ENCODE peak calls at places on chromosome 6, in nine cellular contexts. D is keratinocyte, K is dorsolateral prefrontal cortex, H is cardiac fibroblast, N is tibial nerve, M is AG09319, B is fibroblast of mammary gland, R is tibial artery, U is NB4. W is an unnamed sample.

GRCh38 chr6:45801471-45802289 is 214.0 kb downstream of the CLIC5 start:
- DNase-seq in D (no peak), B (peak; percentile 57), N (no peak), K (no peak), U (no peak), R (no peak), M (no peak), H (peak; percentile 1), W (no peak)

GRCh38 chr6:168041928-168042327 is 37.1 kb downstream of the FRMD1 start:
- DNase-seq in N (no peak), K (no peak), H (no peak), U (no peak), D (no peak), M (no peak), R (no peak), B (no peak), W (no peak)

GRCh38 chr6:139369568-139370046 is 4.8 kb downstream of the CITED2 start:
- DNase-seq in N (no peak), M (peak; percentile 32), K (no peak), B (peak; percentile 74), D (no peak), U (peak; percentile 84), H (peak; percentile 82), R (no peak), W (peak; percentile 83)

GRCh38 chr6:90440586-90441338 is 144.1 kb upstream of the BACH2 start:
- DNase-seq in U (no peak), H (no peak), M (no peak), R (no peak), N (no peak), B (no peak), D (no peak), K (no peak), W (no peak)

GRCh38 chr6:151842816-151843215 is 35.3 kb downstream of the ESR1 start:
- DNase-seq in R (no peak), M (no peak), D (no peak), N (no peak), U (no peak), B (peak; percentile 27), K (no peak), H (peak; percentile 29), W (no peak)

GRCh38 chr6:101236709-101237108 is 156.8 kb upstream of the GRIK2 start:
- DNase-seq in R (no peak), K (no peak), H (no peak), U (no peak), N (no peak), M (no peak), D (no peak), B (no peak), W (no peak)

GRCh38 chr6:150070236-150070860 is 1.4 kb upstream of the ULBP3 start:
- DNase-seq in K (no peak), M (no peak), B (no peak), H (no peak), D (no peak), R (peak; percentile 52), U (no peak), N (no peak), W (no peak)

GRCh38 chr6:143410859-143411270 is 39.6 kb downstream of the ADAT2 start:
- DNase-seq in M (peak; percentile 49), D (peak; percentile 42), R (no peak), H (peak; percentile 46), K (no peak), N (no peak), U (no peak), B (peak; percentile 60), W (peak; percentile 67)

GRCh38 chr6:26043389-26044139 is 43.7 kb upstream of the HFE start:
- DNase-seq in K (peak; percentile 62), N (peak; percentile 57), U (peak; percentile 98), B (peak; percentile 99), H (peak; percentile 99), D (no peak), M (peak; percentile 97), R (peak; percentile 89), W (peak; percentile 99)

GRCh38 chr6:157045831-157046454 is 268.8 kb downstream of the ARID1B start:
- DNase-seq in K (no peak), U (no peak), N (no peak), D (no peak), M (peak; percentile 25), R (no peak), B (peak; percentile 81), H (peak; percentile 76), W (peak; percentile 64)
- TF ChIP-seq CTCF in K (peak; percentile 60), U (peak; percentile 50), N (peak; percentile 54), D (no peak), M (peak; percentile 63), R (peak; percentile 32), B (peak; percentile 65), H (peak; percentile 58), W (peak; percentile 86)

DNA sequence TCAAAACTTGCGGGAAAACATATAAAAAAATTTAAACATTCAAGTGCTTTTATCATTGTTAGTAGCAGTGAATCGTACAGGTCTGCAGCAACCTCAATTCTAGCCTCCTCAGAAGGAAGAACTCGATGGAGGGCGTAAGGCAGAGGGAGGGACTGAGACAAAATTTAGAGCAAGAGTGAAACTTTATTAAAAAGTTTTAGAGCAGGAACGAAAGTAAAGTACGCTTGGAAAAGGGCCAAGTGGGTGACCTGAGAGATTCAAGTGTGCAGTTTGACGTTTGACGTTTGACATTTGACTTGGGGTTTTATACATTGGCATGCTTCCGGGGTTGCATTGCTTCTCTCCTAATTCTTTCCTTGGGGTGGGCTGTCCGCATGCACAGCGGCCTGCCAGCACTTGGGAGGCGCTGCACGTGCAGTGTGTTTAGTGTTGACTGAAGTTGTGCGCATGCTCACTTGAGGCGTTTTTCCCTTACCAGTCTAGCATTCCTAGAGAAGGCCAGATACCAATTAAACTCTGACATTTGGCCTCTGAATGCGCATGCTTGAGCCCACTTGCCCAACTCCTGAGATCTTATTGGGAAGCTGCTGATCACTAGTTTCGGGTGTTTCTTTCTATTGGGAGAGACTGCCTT is 82.6 kb downstream of the TBX18 start:
- DNase-seq in U (no peak), H (no peak), D (no peak), M (no peak), K (no peak), B (no peak), N (no peak), R (no peak), W (no peak)
- TF ChIP-seq CTCF in U (no peak), H (no peak), D (no peak), M (no peak), K (no peak), B (no peak), N (no peak), R (no peak), W (no peak)

GRCh38 chr6:44742828-44743372 is 355.4 kb downstream of the CDC5L start:
- DNase-seq in R (no peak), M (no peak), D (no peak), U (no peak), B (no peak), K (no peak), H (no peak), N (no peak), W (no peak)
- TF ChIP-seq CTCF in R (no peak), M (no peak), D (no peak), U (no peak), B (no peak), K (no peak), H (no peak), N (no peak), W (no peak)

GRCh38 chr6:52389626-52390360 is 27.8 kb downstream of the PAQR8 start:
- DNase-seq in N (no peak), H (peak; percentile 31), R (no peak), U (peak; percentile 40), B (peak; percentile 42), M (no peak), D (no peak), K (peak; percentile 55), W (peak; percentile 41)
- TF ChIP-seq CTCF in N (no peak), H (no peak), R (no peak), U (no peak), B (no peak), M (no peak), D (no peak), K (no peak), W (peak; percentile 41)

DNA sequence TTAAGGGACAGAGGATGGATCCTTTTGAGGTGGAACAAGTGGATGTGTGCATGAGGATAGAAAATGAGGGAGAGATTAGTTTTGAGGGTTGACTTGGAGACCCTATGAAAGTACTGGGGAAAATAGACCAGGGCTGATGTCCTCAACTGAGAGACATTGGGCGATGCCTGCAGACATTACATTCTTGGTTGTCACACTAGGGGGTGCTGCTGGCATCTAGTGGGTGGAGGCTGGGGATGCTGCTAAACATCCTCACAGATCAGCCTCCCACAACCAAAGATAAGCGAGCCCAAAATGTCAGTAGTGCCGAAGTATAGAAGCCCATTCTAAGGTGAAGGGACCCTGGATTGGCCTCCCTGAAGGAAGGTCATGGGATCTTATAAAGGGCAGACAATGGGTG is 63.3 kb downstream of the MOCS1 start:
- DNase-seq in N (no peak), H (no peak), K (no peak), M (no peak), D (no peak), U (peak; percentile 14), B (no peak), R (no peak), W (no peak)
- TF ChIP-seq CTCF in N (no peak), H (peak; percentile 30), K (no peak), M (no peak), D (no peak), U (peak; percentile 28), B (peak; percentile 18), R (no peak), W (peak; percentile 34)

GRCh38 chr6:11763460-11764249 is 14.9 kb downstream of the ADTRP start:
- DNase-seq in M (no peak), B (peak; percentile 46), U (no peak), N (no peak), R (no peak), K (no peak), D (no peak), H (no peak), W (no peak)

GRCh38 chr6:11767458-11767857 is 11.1 kb downstream of the ADTRP start:
- DNase-seq in N (no peak), U (no peak), K (no peak), B (no peak), R (no peak), H (no peak), D (no peak), M (no peak), W (no peak)

GRCh38 chr6:11766589-11767450 is 11.8 kb downstream of the ADTRP start:
- DNase-seq in K (no peak), M (peak; percentile 83), N (no peak), D (peak; percentile 92), U (no peak), H (peak; percentile 98), B (peak; percentile 98), R (peak; percentile 79), W (peak; percentile 96)

GRCh38 chr6:11764250-11764604 is 14.4 kb downstream of the ADTRP start:
- DNase-seq in M (no peak), U (no peak), N (no peak), K (no peak), R (no peak), B (no peak), H (no peak), D (no peak), W (no peak)

DNA sequence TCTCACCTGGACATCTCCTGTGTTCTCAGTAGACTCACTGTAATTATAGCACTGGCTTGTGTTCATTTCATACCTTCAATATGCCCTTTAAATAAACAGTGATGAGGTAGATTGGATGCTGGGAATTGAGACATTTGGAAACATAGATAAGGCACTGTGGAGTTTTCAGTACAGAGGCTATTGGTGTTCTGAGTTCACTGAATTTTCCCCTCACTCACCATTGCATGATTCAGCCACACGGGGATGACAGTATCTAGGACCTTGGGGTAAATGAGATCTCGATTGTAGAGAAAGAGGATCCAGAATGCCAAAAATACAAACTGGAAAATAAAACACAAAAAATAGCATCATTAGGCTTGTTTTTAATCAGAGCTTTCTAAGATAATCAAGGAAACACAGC is 12.5 kb downstream of the ADTRP start:
- DNase-seq in B (no peak), D (no peak), R (no peak), K (no peak), N (no peak), M (no peak), U (no peak), H (peak; percentile 54), W (no peak)
- TF ChIP-seq CTCF in B (no peak), D (no peak), R (no peak), K (no peak), N (no peak), M (peak; percentile 20), U (no peak), H (no peak), W (peak; percentile 40)

W was measured in HFFc6.